ENCODE peak calls at places on chromosomes 16 and 17, in six cellular contexts. One of them, this sample, is unnamed.

GRCh38 chr16:15647615-15648014 is 2.4 kb upstream of the NDE1 start:
- DNase-seq in endodermal cell: no peak
- DNase-seq in fibroblast of the aortic adventitia: no peak
- DNase-seq in psoas muscle: no peak
- DNase-seq in epithelial cell of esophagus: no peak
- DNase-seq in neural progenitor cell: no peak
- DNase-seq in this sample: no peak

GRCh38 chr17:83181991-83182619 is 102.7 kb downstream of the METRNL start:
- DNase-seq in endodermal cell: peak; percentile 35
- DNase-seq in fibroblast of the aortic adventitia: no peak
- DNase-seq in psoas muscle: no peak
- DNase-seq in epithelial cell of esophagus: no peak
- DNase-seq in neural progenitor cell: no peak
- DNase-seq in this sample: no peak

GRCh38 chr17:48294989-48295892 is 134.8 kb downstream of the SKAP1 start:
- DNase-seq in endodermal cell: no peak
- DNase-seq in fibroblast of the aortic adventitia: peak; percentile 4
- DNase-seq in psoas muscle: no peak
- DNase-seq in epithelial cell of esophagus: peak; percentile 17
- DNase-seq in neural progenitor cell: no peak
- DNase-seq in this sample: no peak

GRCh38 chr17:58330997-58331814 is 2.6 kb upstream of the TSPOAP1 start:
- DNase-seq in endodermal cell: peak; percentile 47
- DNase-seq in fibroblast of the aortic adventitia: no peak
- DNase-seq in psoas muscle: no peak
- DNase-seq in epithelial cell of esophagus: no peak
- DNase-seq in neural progenitor cell: no peak
- DNase-seq in this sample: peak; percentile 58

GRCh38 chr17:7541074-7541621 is 7.7 kb upstream of the TNFSF12 start:
- DNase-seq in endodermal cell: no peak
- DNase-seq in fibroblast of the aortic adventitia: no peak
- DNase-seq in psoas muscle: no peak
- DNase-seq in epithelial cell of esophagus: no peak
- DNase-seq in neural progenitor cell: no peak
- DNase-seq in this sample: no peak

GRCh38 chr16:77610496-77610895 is 111.8 kb upstream of the NUDT7 start:
- DNase-seq in endodermal cell: no peak
- DNase-seq in fibroblast of the aortic adventitia: no peak
- DNase-seq in psoas muscle: no peak
- DNase-seq in epithelial cell of esophagus: no peak
- DNase-seq in neural progenitor cell: no peak
- DNase-seq in this sample: no peak

GRCh38 chr17:29764748-29765147 is 142.0 kb upstream of the CORO6 start:
- DNase-seq in endodermal cell: no peak
- DNase-seq in fibroblast of the aortic adventitia: no peak
- DNase-seq in psoas muscle: no peak
- DNase-seq in epithelial cell of esophagus: no peak
- DNase-seq in neural progenitor cell: no peak
- DNase-seq in this sample: no peak

GRCh38 chr16:86755571-86756006 is 177.2 kb downstream of the FOXL1 start:
- DNase-seq in endodermal cell: no peak
- DNase-seq in fibroblast of the aortic adventitia: peak; percentile 36
- DNase-seq in psoas muscle: no peak
- DNase-seq in epithelial cell of esophagus: no peak
- DNase-seq in neural progenitor cell: no peak
- DNase-seq in this sample: no peak

GRCh38 chr16:85794696-85795095 is 4.6 kb downstream of the EMC8 start:
- DNase-seq in endodermal cell: no peak
- DNase-seq in fibroblast of the aortic adventitia: no peak
- DNase-seq in psoas muscle: no peak
- DNase-seq in epithelial cell of esophagus: no peak
- DNase-seq in neural progenitor cell: no peak
- DNase-seq in this sample: no peak

GRCh38 chr17:76087531-76087930 is 8.5 kb downstream of the ZACN start:
- DNase-seq in endodermal cell: no peak
- DNase-seq in fibroblast of the aortic adventitia: no peak
- DNase-seq in psoas muscle: no peak
- DNase-seq in epithelial cell of esophagus: no peak
- DNase-seq in neural progenitor cell: no peak
- DNase-seq in this sample: no peak

GRCh38 chr17:15944720-15945492 is at the start of gene ADORA2B:
- DNase-seq in endodermal cell: peak; percentile 95
- DNase-seq in fibroblast of the aortic adventitia: peak; percentile 68
- DNase-seq in psoas muscle: peak; percentile 66
- DNase-seq in epithelial cell of esophagus: peak; percentile 71
- DNase-seq in neural progenitor cell: peak; percentile 89
- DNase-seq in this sample: peak; percentile 47

GRCh38 chr17:70096861-70097260 is 21.8 kb downstream of the KCNJ16 start:
- DNase-seq in endodermal cell: no peak
- DNase-seq in fibroblast of the aortic adventitia: no peak
- DNase-seq in psoas muscle: no peak
- DNase-seq in epithelial cell of esophagus: peak; percentile 45
- DNase-seq in neural progenitor cell: no peak
- DNase-seq in this sample: no peak

GRCh38 chr16:69283851-69284250 is 27.3 kb upstream of the VPS4A start:
- DNase-seq in endodermal cell: no peak
- DNase-seq in fibroblast of the aortic adventitia: no peak
- DNase-seq in psoas muscle: no peak
- DNase-seq in epithelial cell of esophagus: no peak
- DNase-seq in neural progenitor cell: no peak
- DNase-seq in this sample: no peak

GRCh38 chr17:7208027-7208571 is 11.5 kb downstream of the DLG4 start:
- DNase-seq in endodermal cell: peak; percentile 87
- DNase-seq in fibroblast of the aortic adventitia: no peak
- DNase-seq in psoas muscle: no peak
- DNase-seq in epithelial cell of esophagus: no peak
- DNase-seq in neural progenitor cell: peak; percentile 73
- DNase-seq in this sample: no peak

GRCh38 chr17:63137163-63137562 is 171.1 kb downstream of the TANC2 start:
- DNase-seq in endodermal cell: no peak
- DNase-seq in fibroblast of the aortic adventitia: no peak
- DNase-seq in psoas muscle: no peak
- DNase-seq in epithelial cell of esophagus: no peak
- DNase-seq in neural progenitor cell: no peak
- DNase-seq in this sample: no peak

GRCh38 chr17:83118071-83118841 is 38.8 kb downstream of the METRNL start:
- DNase-seq in endodermal cell: peak; percentile 55
- DNase-seq in fibroblast of the aortic adventitia: no peak
- DNase-seq in psoas muscle: no peak
- DNase-seq in epithelial cell of esophagus: no peak
- DNase-seq in neural progenitor cell: no peak
- DNase-seq in this sample: no peak

GRCh38 chr16:11497329-11497805 is 89.4 kb downstream of the LITAF start:
- DNase-seq in endodermal cell: peak; percentile 83
- DNase-seq in fibroblast of the aortic adventitia: peak; percentile 60
- DNase-seq in psoas muscle: peak; percentile 92
- DNase-seq in epithelial cell of esophagus: peak; percentile 96
- DNase-seq in neural progenitor cell: peak; percentile 66
- DNase-seq in this sample: no peak

GRCh38 chr16:88760424-88761142 is 24.4 kb downstream of the PIEZO1 start:
- DNase-seq in endodermal cell: no peak
- DNase-seq in fibroblast of the aortic adventitia: no peak
- DNase-seq in psoas muscle: no peak
- DNase-seq in epithelial cell of esophagus: no peak
- DNase-seq in neural progenitor cell: no peak
- DNase-seq in this sample: no peak

GRCh38 chr17:5821813-5822212 is 237.5 kb upstream of the NLRP1 start:
- DNase-seq in endodermal cell: no peak
- DNase-seq in fibroblast of the aortic adventitia: no peak
- DNase-seq in psoas muscle: no peak
- DNase-seq in epithelial cell of esophagus: no peak
- DNase-seq in neural progenitor cell: no peak
- DNase-seq in this sample: no peak

GRCh38 chr16:3023415-3023668 is 400 bp downstream of the HCFC1R1 start:
- DNase-seq in endodermal cell: no peak
- DNase-seq in fibroblast of the aortic adventitia: peak; percentile 76
- DNase-seq in psoas muscle: no peak
- DNase-seq in epithelial cell of esophagus: peak; percentile 89
- DNase-seq in neural progenitor cell: no peak
- DNase-seq in this sample: no peak

GRCh38 chr17:45326566-45326965 is 9.7 kb upstream of the MAP3K14 start:
- DNase-seq in endodermal cell: peak; percentile 15
- DNase-seq in fibroblast of the aortic adventitia: no peak
- DNase-seq in psoas muscle: no peak
- DNase-seq in epithelial cell of esophagus: no peak
- DNase-seq in neural progenitor cell: no peak
- DNase-seq in this sample: no peak

GRCh38 chr17:59558953-59559352 is 6.5 kb upstream of the DHX40 start:
- DNase-seq in endodermal cell: no peak
- DNase-seq in fibroblast of the aortic adventitia: peak; percentile 56
- DNase-seq in psoas muscle: no peak
- DNase-seq in epithelial cell of esophagus: peak; percentile 8
- DNase-seq in neural progenitor cell: no peak
- DNase-seq in this sample: no peak

GRCh38 chr17:46053911-46054534 is 55.0 kb downstream of the STH start:
- DNase-seq in endodermal cell: no peak
- DNase-seq in fibroblast of the aortic adventitia: peak; percentile 23
- DNase-seq in psoas muscle: no peak
- DNase-seq in epithelial cell of esophagus: peak; percentile 20
- DNase-seq in neural progenitor cell: no peak
- DNase-seq in this sample: no peak

GRCh38 chr16:1936945-1937479 is 6.0 kb downstream of the MSRB1 start:
- DNase-seq in endodermal cell: no peak
- DNase-seq in fibroblast of the aortic adventitia: no peak
- DNase-seq in psoas muscle: no peak
- DNase-seq in epithelial cell of esophagus: no peak
- DNase-seq in neural progenitor cell: no peak
- DNase-seq in this sample: no peak

GRCh38 chr16:1940273-1941161 is 2.5 kb downstream of the MSRB1 start:
- DNase-seq in endodermal cell: peak; percentile 35
- DNase-seq in fibroblast of the aortic adventitia: no peak
- DNase-seq in psoas muscle: no peak
- DNase-seq in epithelial cell of esophagus: no peak
- DNase-seq in neural progenitor cell: no peak
- DNase-seq in this sample: no peak

GRCh38 chr16:1938910-1939309 is 4.1 kb downstream of the MSRB1 start:
- DNase-seq in endodermal cell: no peak
- DNase-seq in fibroblast of the aortic adventitia: no peak
- DNase-seq in psoas muscle: no peak
- DNase-seq in epithelial cell of esophagus: no peak
- DNase-seq in neural progenitor cell: no peak
- DNase-seq in this sample: no peak

GRCh38 chr16:1941162-1941923 is 1.7 kb downstream of the MSRB1 start:
- DNase-seq in endodermal cell: peak; percentile 89
- DNase-seq in fibroblast of the aortic adventitia: no peak
- DNase-seq in psoas muscle: peak; percentile 65
- DNase-seq in epithelial cell of esophagus: no peak
- DNase-seq in neural progenitor cell: peak; percentile 58
- DNase-seq in this sample: no peak

GRCh38 chr16:1938316-1938715 is 4.7 kb downstream of the MSRB1 start:
- DNase-seq in endodermal cell: no peak
- DNase-seq in fibroblast of the aortic adventitia: no peak
- DNase-seq in psoas muscle: no peak
- DNase-seq in epithelial cell of esophagus: no peak
- DNase-seq in neural progenitor cell: no peak
- DNase-seq in this sample: no peak
- TF ChIP-seq CTCF in endodermal cell: no peak
- TF ChIP-seq CTCF in fibroblast of the aortic adventitia: no peak
- TF ChIP-seq CTCF in psoas muscle: no peak
- TF ChIP-seq CTCF in epithelial cell of esophagus: no peak
- TF ChIP-seq CTCF in neural progenitor cell: no peak
- TF ChIP-seq CTCF in this sample: no peak

GRCh38 chr17:34579979-34580684 is 750 bp downstream of the TMEM132E start:
- DNase-seq in endodermal cell: peak; percentile 87
- DNase-seq in fibroblast of the aortic adventitia: peak; percentile 4
- DNase-seq in psoas muscle: peak; percentile 41
- DNase-seq in epithelial cell of esophagus: peak; percentile 10
- DNase-seq in neural progenitor cell: peak; percentile 75
- DNase-seq in this sample: no peak

GRCh38 chr17:34579017-34579946 is at the start of gene TMEM132E:
- DNase-seq in endodermal cell: peak; percentile 87
- DNase-seq in fibroblast of the aortic adventitia: peak; percentile 5
- DNase-seq in psoas muscle: peak; percentile 23
- DNase-seq in epithelial cell of esophagus: peak; percentile 10
- DNase-seq in neural progenitor cell: peak; percentile 91
- DNase-seq in this sample: no peak

GRCh38 chr17:34582185-34582900 is 3.0 kb downstream of the TMEM132E start:
- DNase-seq in endodermal cell: peak; percentile 65
- DNase-seq in fibroblast of the aortic adventitia: no peak
- DNase-seq in psoas muscle: no peak
- DNase-seq in epithelial cell of esophagus: no peak
- DNase-seq in neural progenitor cell: peak; percentile 23
- DNase-seq in this sample: no peak

GRCh38 chr17:34581446-34582184 is 2.2 kb downstream of the TMEM132E start:
- DNase-seq in endodermal cell: peak; percentile 77
- DNase-seq in fibroblast of the aortic adventitia: no peak
- DNase-seq in psoas muscle: no peak
- DNase-seq in epithelial cell of esophagus: no peak
- DNase-seq in neural progenitor cell: peak; percentile 65
- DNase-seq in this sample: no peak

GRCh38 chr17:34580685-34581445 is 1.5 kb downstream of the TMEM132E start:
- DNase-seq in endodermal cell: peak; percentile 81
- DNase-seq in fibroblast of the aortic adventitia: no peak
- DNase-seq in psoas muscle: no peak
- DNase-seq in epithelial cell of esophagus: no peak
- DNase-seq in neural progenitor cell: peak; percentile 67
- DNase-seq in this sample: no peak
- TF ChIP-seq CTCF in endodermal cell: peak; percentile 49
- TF ChIP-seq CTCF in fibroblast of the aortic adventitia: no peak
- TF ChIP-seq CTCF in psoas muscle: no peak
- TF ChIP-seq CTCF in epithelial cell of esophagus: no peak
- TF ChIP-seq CTCF in neural progenitor cell: peak; percentile 43
- TF ChIP-seq CTCF in this sample: no peak

DNA sequence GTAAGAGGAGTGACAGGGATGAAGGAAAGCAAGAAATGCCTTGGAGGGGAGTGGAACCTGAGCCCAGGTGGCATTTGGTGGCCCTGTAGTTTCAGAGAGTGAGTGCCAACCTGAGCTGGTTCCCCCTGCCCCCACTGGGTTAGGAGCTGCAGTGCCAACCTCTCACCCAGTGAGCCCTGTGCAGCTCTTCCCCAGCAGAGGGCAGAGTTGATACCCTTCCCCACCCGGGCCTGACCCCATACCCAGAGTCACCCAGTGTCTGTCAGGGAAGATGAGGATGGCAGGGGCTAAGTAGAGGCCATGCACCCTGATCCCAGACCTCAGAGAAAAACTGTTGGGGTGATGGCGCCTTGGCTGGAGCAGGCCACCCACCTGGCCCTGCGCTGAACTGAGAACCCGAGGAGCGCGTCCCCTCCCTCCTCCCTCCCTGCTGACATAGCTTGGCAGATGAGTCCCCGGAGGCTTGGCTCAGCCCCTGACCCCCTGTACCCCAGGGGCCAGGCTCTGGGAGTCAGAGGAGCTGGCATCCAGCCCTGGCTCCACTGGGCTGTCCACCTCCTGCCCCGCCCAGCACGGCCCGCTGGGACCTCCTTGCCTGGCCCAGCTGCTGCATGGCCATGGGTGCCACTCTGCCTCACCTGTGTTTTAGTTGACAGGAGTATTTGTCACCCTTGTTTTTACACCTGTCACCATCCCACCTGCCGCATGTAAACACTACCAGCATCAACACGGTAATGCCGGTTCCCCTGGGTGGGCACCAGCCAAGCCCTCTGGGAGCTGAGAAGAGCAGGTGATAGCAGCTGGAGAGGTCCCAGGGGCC is 113.9 kb downstream of the AMFR start:
- DNase-seq in endodermal cell: peak; percentile 67
- DNase-seq in fibroblast of the aortic adventitia: no peak
- DNase-seq in psoas muscle: no peak
- DNase-seq in epithelial cell of esophagus: no peak
- DNase-seq in neural progenitor cell: no peak
- DNase-seq in this sample: no peak
- TF ChIP-seq CTCF in endodermal cell: peak; percentile 69
- TF ChIP-seq CTCF in fibroblast of the aortic adventitia: no peak
- TF ChIP-seq CTCF in psoas muscle: no peak
- TF ChIP-seq CTCF in epithelial cell of esophagus: no peak
- TF ChIP-seq CTCF in neural progenitor cell: peak; percentile 43
- TF ChIP-seq CTCF in this sample: no peak

GRCh38 chr17:68533887-68534700 is 21.9 kb downstream of the PRKAR1A start:
- DNase-seq in endodermal cell: no peak
- DNase-seq in fibroblast of the aortic adventitia: peak; percentile 90
- DNase-seq in psoas muscle: no peak
- DNase-seq in epithelial cell of esophagus: peak; percentile 34
- DNase-seq in neural progenitor cell: no peak
- DNase-seq in this sample: no peak
- TF ChIP-seq CTCF in endodermal cell: peak; percentile 73
- TF ChIP-seq CTCF in fibroblast of the aortic adventitia: peak; percentile 53
- TF ChIP-seq CTCF in psoas muscle: peak; percentile 34
- TF ChIP-seq CTCF in epithelial cell of esophagus: peak; percentile 20
- TF ChIP-seq CTCF in neural progenitor cell: peak; percentile 52
- TF ChIP-seq CTCF in this sample: no peak